ENCODE peak calls at places on chromosomes 11 and 22, in ten cellular contexts. F is H54, L is H1, A is transverse colon, W is right lobe of liver, J is A549, D is IMR-90, S is ovary, U is lower leg skin, Q is adrenal gland. G is an unnamed sample.

GRCh38 chr22:17633217-17633997 is 4.9 kb upstream of the ATP6V1E1 start:
- DNase-seq in F (no peak), L (no peak), A (no peak), W (no peak), J (peak; percentile 66), D (peak; percentile 92), S (no peak), U (peak; percentile 45), Q (peak; percentile 73), G (peak; percentile 52)

GRCh38 chr11:74384641-74385040 is 13.6 kb downstream of the PGM2L1 start:
- DNase-seq in F (no peak), L (no peak), A (no peak), W (no peak), J (no peak), D (no peak), S (no peak), U (no peak), Q (no peak), G (no peak)

GRCh38 chr11:86719781-86720463 is 47.5 kb upstream of the ME3 start:
- DNase-seq in F (no peak), L (no peak), A (no peak), W (no peak), J (peak; percentile 84), D (peak; percentile 85), S (no peak), U (no peak), Q (no peak), G (no peak)

GRCh38 chr11:1586699-1587098 is 1.6 kb upstream of the KRTAP5-1 start:
- DNase-seq in F (no peak), L (no peak), A (no peak), W (no peak), J (no peak), D (no peak), S (no peak), U (no peak), Q (no peak), G (no peak)

GRCh38 chr22:31734512-31734911 is 15.4 kb downstream of the PRR14L start:
- DNase-seq in F (peak; percentile 20), L (no peak), A (no peak), W (no peak), J (no peak), D (peak; percentile 85), S (no peak), U (no peak), Q (no peak), G (no peak)

GRCh38 chr11:3058753-3059664 is 1.8 kb upstream of the CARS1 start:
- DNase-seq in F (peak; percentile 78), L (no peak), A (no peak), W (no peak), J (peak; percentile 37), D (peak; percentile 92), S (no peak), U (no peak), Q (no peak), G (peak; percentile 75)

GRCh38 chr22:29073618-29074275 is 912 bp downstream of the KREMEN1 start:
- DNase-seq in F (no peak), L (no peak), A (peak; percentile 60), W (peak; percentile 62), J (no peak), D (no peak), S (peak; percentile 69), U (peak; percentile 91), Q (peak; percentile 71), G (peak; percentile 75)

GRCh38 chr22:44181033-44181911 is 547 bp downstream of the PARVG start:
- DNase-seq in F (no peak), L (no peak), A (peak; percentile 53), W (no peak), J (no peak), D (no peak), S (no peak), U (no peak), Q (no peak), G (peak; percentile 9)

DNA sequence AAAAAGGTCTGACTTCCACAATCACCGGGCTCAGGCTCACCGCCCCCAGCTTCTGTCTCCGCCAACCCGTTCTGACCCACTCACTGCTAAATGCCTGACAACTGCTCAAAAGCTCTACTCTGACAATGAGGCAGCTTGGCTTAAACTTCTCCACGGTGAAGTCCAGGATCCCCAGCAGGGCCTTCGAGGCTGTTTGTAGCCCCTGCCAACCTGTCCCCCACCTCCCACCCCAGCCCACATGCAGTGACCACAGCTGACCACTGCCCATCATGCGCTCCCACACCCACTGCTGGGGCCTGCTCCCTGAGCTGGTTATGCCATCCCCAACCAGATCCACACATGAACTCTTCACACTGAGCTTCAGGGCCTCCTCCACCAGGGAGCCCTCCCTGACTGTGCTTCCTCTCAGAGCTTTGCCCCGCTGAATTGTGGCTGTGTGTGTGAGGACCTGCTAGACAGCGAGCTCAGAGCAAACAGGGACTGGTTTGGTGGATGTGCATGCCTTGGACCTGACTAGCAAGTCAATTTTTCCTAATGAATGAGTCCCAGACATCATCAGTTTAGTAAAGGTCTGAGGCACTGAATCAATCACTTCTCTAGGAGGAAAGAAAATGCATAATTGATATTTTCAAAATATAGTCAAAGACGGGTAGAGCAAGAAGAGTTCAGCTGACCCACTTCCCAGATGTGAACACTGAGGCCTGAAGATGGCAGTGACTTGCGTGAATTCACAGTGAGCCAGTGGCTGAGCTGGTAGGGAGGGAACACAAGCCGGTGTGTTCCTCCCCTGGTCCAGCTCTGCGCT is 7.7 kb downstream of the LRRC32 start:
- DNase-seq in F (no peak), L (no peak), A (peak; percentile 5), W (peak; percentile 40), J (no peak), D (no peak), S (peak; percentile 13), U (peak; percentile 53), Q (peak; percentile 11), G (no peak)
- TF ChIP-seq POLR2A in F (no peak), L (no peak), A (no peak), W (no peak), J (no peak), D (no peak), S (no peak), U (no peak), Q (no peak), G (no peak)

GRCh38 chr11:30821438-30821965 is 235.3 kb upstream of the MPPED2 start:
- DNase-seq in F (no peak), L (no peak), A (no peak), W (no peak), J (no peak), D (no peak), S (no peak), U (no peak), Q (no peak), G (no peak)

GRCh38 chr11:30830666-30831065 is 244.5 kb upstream of the MPPED2 start:
- DNase-seq in F (no peak), L (no peak), A (no peak), W (no peak), J (no peak), D (no peak), S (no peak), U (no peak), Q (no peak), G (no peak)

GRCh38 chr11:30823119-30823518 is 237.0 kb upstream of the MPPED2 start:
- DNase-seq in F (no peak), L (no peak), A (no peak), W (no peak), J (no peak), D (no peak), S (no peak), U (no peak), Q (no peak), G (no peak)

GRCh38 chr11:30825723-30826122 is 239.6 kb upstream of the MPPED2 start:
- DNase-seq in F (no peak), L (no peak), A (no peak), W (no peak), J (no peak), D (no peak), S (no peak), U (no peak), Q (no peak), G (no peak)

DNA sequence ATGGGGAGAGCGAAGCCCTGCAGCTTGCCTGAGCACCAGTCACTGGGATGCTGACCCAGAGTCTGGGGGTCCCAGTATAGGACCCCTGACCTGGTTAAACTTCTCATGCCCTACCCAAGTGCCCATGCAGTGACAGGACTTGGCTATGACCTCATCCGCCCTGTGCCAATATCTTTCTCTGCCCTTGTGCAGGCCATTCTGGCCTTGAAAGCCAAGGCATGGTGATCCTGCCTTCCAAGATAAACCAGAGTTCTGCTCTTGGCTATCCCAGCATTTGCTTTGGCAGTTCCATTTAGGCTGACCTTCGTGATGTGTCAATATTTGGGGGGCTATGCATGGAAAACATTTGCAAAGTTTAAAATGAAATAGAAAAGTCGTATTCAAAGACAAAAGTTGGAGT is 240.8 kb upstream of the MPPED2 start:
- DNase-seq in F (no peak), L (no peak), A (no peak), W (no peak), J (no peak), D (no peak), S (no peak), U (no peak), Q (no peak), G (no peak)
- TF ChIP-seq POLR2A in F (no peak), L (no peak), A (no peak), W (no peak), J (no peak), D (no peak), S (no peak), U (no peak), Q (no peak), G (no peak)

DNA sequence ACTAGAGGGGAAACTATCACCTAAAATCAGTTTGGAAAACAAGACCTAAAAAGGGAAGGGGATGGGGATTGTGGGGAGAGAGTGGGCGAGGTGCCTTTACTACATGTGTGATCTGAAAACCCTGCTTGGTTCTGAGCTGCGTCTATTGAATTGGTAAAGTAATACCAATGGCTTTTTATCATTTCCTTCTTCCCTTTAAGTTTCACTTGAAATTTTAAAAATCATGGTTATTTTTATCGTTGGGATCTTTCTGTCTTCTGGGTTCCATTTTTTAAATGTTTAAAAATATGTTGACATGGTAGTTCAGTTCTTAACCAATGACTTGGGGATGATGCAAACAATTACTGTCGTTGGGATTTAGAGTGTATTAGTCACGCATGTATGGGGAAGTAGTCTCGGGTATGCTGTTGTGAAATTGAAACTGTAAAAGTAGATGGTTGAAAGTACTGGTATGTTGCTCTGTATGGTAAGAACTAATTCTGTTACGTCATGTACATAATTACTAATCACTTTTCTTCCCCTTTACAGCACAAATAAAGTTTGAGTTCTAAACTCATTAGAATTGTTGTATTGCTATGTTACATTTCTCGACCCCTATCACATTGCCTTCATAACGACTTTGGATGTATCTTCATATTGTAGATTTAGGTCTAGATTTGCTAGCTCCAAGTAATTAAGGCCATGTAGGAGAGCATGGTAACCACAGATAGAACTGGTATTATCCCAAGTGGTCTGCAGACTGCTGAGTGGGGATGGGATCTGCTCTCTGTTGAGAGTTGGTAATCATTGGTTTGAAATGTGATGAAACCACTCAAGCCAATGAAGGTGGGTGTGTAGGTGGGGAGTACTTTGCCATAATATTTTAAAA is 3.6 kb downstream of the NEAT1 start:
- DNase-seq in F (no peak), L (no peak), A (peak; percentile 60), W (peak; percentile 41), J (peak; percentile 78), D (peak; percentile 89), S (peak; percentile 12), U (no peak), Q (peak; percentile 28), G (peak; percentile 92)
- TF ChIP-seq POLR2A in F (no peak), L (no peak), A (peak; percentile 43), W (peak; percentile 72), J (no peak), D (no peak), S (no peak), U (no peak), Q (no peak), G (no peak)

GRCh38 chr11:47014097-47014496 is 77.5 kb downstream of the CSTPP1 start:
- DNase-seq in F (no peak), L (no peak), A (no peak), W (no peak), J (no peak), D (no peak), S (no peak), U (no peak), Q (no peak), G (no peak)

GRCh38 chr11:47020793-47021624 is 84.4 kb downstream of the CSTPP1 start:
- DNase-seq in F (no peak), L (no peak), A (no peak), W (no peak), J (no peak), D (peak; percentile 27), S (no peak), U (no peak), Q (no peak), G (no peak)

GRCh38 chr11:47021965-47022364 is 85.4 kb downstream of the CSTPP1 start:
- DNase-seq in F (no peak), L (no peak), A (no peak), W (no peak), J (no peak), D (no peak), S (no peak), U (no peak), Q (no peak), G (no peak)

GRCh38 chr11:47018637-47019036 is 82.1 kb downstream of the CSTPP1 start:
- DNase-seq in F (no peak), L (no peak), A (no peak), W (no peak), J (no peak), D (no peak), S (no peak), U (no peak), Q (no peak), G (no peak)
- TF ChIP-seq POLR2A in F (no peak), L (no peak), A (no peak), W (no peak), J (no peak), D (no peak), S (no peak), U (no peak), Q (no peak), G (no peak)

G was measured in erythroblast.